ENCODE peak calls at places on chromosome 4, in ten cellular contexts. M, Z, F, N, X, O, Y, H, E and S are unnamed samples.

GRCh38 chr4:11189756-11190155 is 238.9 kb downstream of the HS3ST1 start:
- DNase-seq in M (no peak), Z (no peak), F (no peak), N (no peak), X (no peak), O (no peak), Y (no peak), H (no peak), E (no peak), S (no peak)

GRCh38 chr4:116180056-116180690 is 905.2 kb downstream of the TRAM1L1 start:
- DNase-seq in M (no peak), Z (no peak), F (no peak), N (no peak), X (peak), O (no peak), Y (no peak), H (no peak), E (no peak), S (peak)

GRCh38 chr4:5895287-5895686 is 2.4 kb upstream of the CRMP1 start:
- DNase-seq in M (no peak), Z (no peak), F (no peak), N (no peak), X (no peak), O (no peak), Y (no peak), H (no peak), E (no peak), S (no peak)

GRCh38 chr4:145012841-145013240 is 85.2 kb downstream of the ANAPC10 start:
- DNase-seq in M (no peak), Z (no peak), F (no peak), N (no peak), X (no peak), O (no peak), Y (no peak), H (no peak), E (no peak), S (peak)

GRCh38 chr4:149280886-149281285 is 534.8 kb downstream of the IQCM start:
- DNase-seq in M (no peak), Z (no peak), F (no peak), N (no peak), X (no peak), O (no peak), Y (no peak), H (no peak), E (no peak), S (no peak)

GRCh38 chr4:93084599-93085305 is 743.8 kb upstream of the ATOH1 start:
- DNase-seq in M (peak), Z (no peak), F (no peak), N (no peak), X (peak), O (no peak), Y (no peak), H (no peak), E (no peak), S (no peak)

GRCh38 chr4:114287079-114287696 is 307.7 kb upstream of the ARSJ start:
- DNase-seq in M (no peak), Z (no peak), F (no peak), N (peak), X (no peak), O (no peak), Y (no peak), H (no peak), E (no peak), S (no peak)

GRCh38 chr4:57080781-57081650 is 29.2 kb downstream of the IGFBP7 start:
- DNase-seq in M (no peak), Z (no peak), F (peak), N (no peak), X (no peak), O (no peak), Y (no peak), H (no peak), E (no peak), S (no peak)

GRCh38 chr4:76270776-76271175 is 19.3 kb downstream of the FAM47E start:
- DNase-seq in M (no peak), Z (no peak), F (no peak), N (no peak), X (no peak), O (no peak), Y (no peak), H (no peak), E (no peak), S (no peak)

GRCh38 chr4:141885112-141885511 is 248.7 kb downstream of the IL15 start:
- DNase-seq in M (no peak), Z (no peak), F (no peak), N (no peak), X (no peak), O (no peak), Y (no peak), H (no peak), E (no peak), S (no peak)

GRCh38 chr4:7928711-7929505 is 10.8 kb downstream of the AFAP1 start:
- DNase-seq in M (peak), Z (no peak), F (no peak), N (no peak), X (peak), O (no peak), Y (no peak), H (no peak), E (no peak), S (no peak)

GRCh38 chr4:8283631-8284121 is 14.1 kb downstream of the HTRA3 start:
- DNase-seq in M (peak), Z (no peak), F (no peak), N (no peak), X (no peak), O (peak), Y (peak), H (no peak), E (no peak), S (no peak)

GRCh38 chr4:5708171-5708828 is at the start of gene EVC2:
- DNase-seq in M (no peak), Z (peak), F (peak), N (peak), X (peak), O (peak), Y (peak), H (no peak), E (no peak), S (no peak)

GRCh38 chr4:6402566-6403399 is 69.6 kb downstream of the PPP2R2C start:
- DNase-seq in M (no peak), Z (no peak), F (no peak), N (no peak), X (peak), O (peak), Y (no peak), H (no peak), E (no peak), S (peak)

GRCh38 chr4:138114434-138114833 is 127.7 kb downstream of the SLC7A11 start:
- DNase-seq in M (no peak), Z (no peak), F (no peak), N (no peak), X (no peak), O (no peak), Y (no peak), H (no peak), E (no peak), S (no peak)

GRCh38 chr4:38503689-38504395 is 160.2 kb upstream of the KLF3 start:
- DNase-seq in M (no peak), Z (no peak), F (no peak), N (no peak), X (no peak), O (no peak), Y (no peak), H (no peak), E (no peak), S (no peak)

GRCh38 chr4:100367451-100367850 is 150.4 kb downstream of the EMCN start:
- DNase-seq in M (no peak), Z (no peak), F (no peak), N (no peak), X (no peak), O (no peak), Y (no peak), H (no peak), E (no peak), S (no peak)

GRCh38 chr4:84573335-84573734 is 9.6 kb upstream of the CDS1 start:
- DNase-seq in M (no peak), Z (no peak), F (no peak), N (no peak), X (no peak), O (no peak), Y (no peak), H (no peak), E (no peak), S (no peak)

GRCh38 chr4:2480649-2481048 is 11.7 kb downstream of the RNF4 start:
- DNase-seq in M (no peak), Z (no peak), F (no peak), N (no peak), X (no peak), O (no peak), Y (no peak), H (no peak), E (no peak), S (no peak)

GRCh38 chr4:109803924-109804571 is 2.2 kb upstream of the CFI start:
- DNase-seq in M (peak), Z (no peak), F (peak), N (no peak), X (peak), O (no peak), Y (no peak), H (no peak), E (no peak), S (peak)

GRCh38 chr4:6369511-6369910 is 99.9 kb downstream of the WFS1 start:
- DNase-seq in M (no peak), Z (no peak), F (no peak), N (no peak), X (no peak), O (peak), Y (no peak), H (no peak), E (no peak), S (no peak)

GRCh38 chr4:139665690-139666529 is at the start of gene MGST2:
- DNase-seq in M (peak), Z (peak), F (peak), N (peak), X (peak), O (peak), Y (peak), H (peak), E (peak), S (peak)

GRCh38 chr4:130646886-130647285 is 1550.9 kb downstream of the C4orf33 start:
- DNase-seq in M (no peak), Z (no peak), F (no peak), N (no peak), X (no peak), O (no peak), Y (no peak), H (no peak), E (no peak), S (no peak)

GRCh38 chr4:139629761-139630160 is 35.9 kb upstream of the MGST2 start:
- DNase-seq in M (no peak), Z (no peak), F (no peak), N (peak), X (no peak), O (no peak), Y (no peak), H (no peak), E (no peak), S (no peak)

GRCh38 chr4:136650541-136651277 is 881.6 kb downstream of the PCDH18 start:
- DNase-seq in M (no peak), Z (no peak), F (no peak), N (no peak), X (no peak), O (no peak), Y (no peak), H (no peak), E (no peak), S (no peak)

GRCh38 chr4:54783402-54784110 is 125.8 kb downstream of the KIT start:
- DNase-seq in M (no peak), Z (no peak), F (no peak), N (no peak), X (no peak), O (no peak), Y (no peak), H (no peak), E (no peak), S (no peak)

GRCh38 chr4:64402684-64403083 is 6.6 kb downstream of the TECRL start:
- DNase-seq in M (no peak), Z (no peak), F (no peak), N (no peak), X (no peak), O (no peak), Y (no peak), H (no peak), E (no peak), S (no peak)

GRCh38 chr4:105343523-105343931 is 130.3 kb downstream of the PPA2 start:
- DNase-seq in M (no peak), Z (no peak), F (no peak), N (no peak), X (no peak), O (no peak), Y (no peak), H (no peak), E (no peak), S (no peak)

GRCh38 chr4:102143433-102143832 is 201.8 kb downstream of the SLC39A8 start:
- DNase-seq in M (peak), Z (no peak), F (no peak), N (no peak), X (no peak), O (no peak), Y (no peak), H (no peak), E (no peak), S (no peak)

GRCh38 chr4:156765277-156765676 is 206.3 kb downstream of the PDGFC start:
- DNase-seq in M (no peak), Z (no peak), F (no peak), N (no peak), X (no peak), O (no peak), Y (no peak), H (no peak), E (no peak), S (no peak)

GRCh38 chr4:100984901-100985300 is 362.4 kb downstream of the PPP3CA start:
- DNase-seq in M (no peak), Z (no peak), F (no peak), N (no peak), X (no peak), O (no peak), Y (no peak), H (no peak), E (no peak), S (no peak)

GRCh38 chr4:164251257-164251656 is 502.7 kb upstream of the SMIM31 start:
- DNase-seq in M (no peak), Z (peak), F (no peak), N (no peak), X (no peak), O (no peak), Y (no peak), H (no peak), E (no peak), S (no peak)

GRCh38 chr4:20428410-20429160 is 176.9 kb downstream of the SLIT2 start:
- DNase-seq in M (no peak), Z (no peak), F (no peak), N (no peak), X (peak), O (no peak), Y (no peak), H (no peak), E (no peak), S (peak)

GRCh38 chr4:106588906-106589305 is 220.3 kb upstream of the GIMD1 start:
- DNase-seq in M (no peak), Z (no peak), F (no peak), N (no peak), X (no peak), O (no peak), Y (no peak), H (no peak), E (no peak), S (no peak)

GRCh38 chr4:137531951-137532868 is at the start of gene PCDH18:
- DNase-seq in M (peak), Z (peak), F (peak), N (peak), X (peak), O (peak), Y (no peak), H (no peak), E (no peak), S (no peak)

GRCh38 chr4:71545168-71545567 is 206.3 kb downstream of the SLC4A4 start:
- DNase-seq in M (no peak), Z (no peak), F (no peak), N (no peak), X (no peak), O (no peak), Y (no peak), H (no peak), E (no peak), S (no peak)

GRCh38 chr4:71538528-71538927 is 199.7 kb downstream of the SLC4A4 start:
- DNase-seq in M (no peak), Z (no peak), F (no peak), N (peak), X (no peak), O (no peak), Y (no peak), H (no peak), E (no peak), S (no peak)

GRCh38 chr4:71541541-71541940 is 202.7 kb downstream of the SLC4A4 start:
- DNase-seq in M (no peak), Z (no peak), F (no peak), N (no peak), X (no peak), O (no peak), Y (no peak), H (no peak), E (no peak), S (no peak)

GRCh38 chr4:71537551-71538065 is 198.8 kb downstream of the SLC4A4 start:
- DNase-seq in M (no peak), Z (no peak), F (no peak), N (no peak), X (no peak), O (no peak), Y (no peak), H (no peak), E (no peak), S (no peak)

GRCh38 chr4:71540749-71541269 is 202.0 kb downstream of the SLC4A4 start:
- DNase-seq in M (no peak), Z (no peak), F (no peak), N (no peak), X (no peak), O (no peak), Y (no peak), H (no peak), E (no peak), S (peak)
- TF ChIP-seq CTCF in M (no peak), Z (no peak), F (no peak), N (peak), X (peak), O (no peak), Y (no peak), H (no peak), E (no peak), S (peak)

GRCh38 chr4:23333556-23333945 is 556.3 kb downstream of the PPARGC1A start:
- DNase-seq in M (no peak), Z (no peak), F (no peak), N (no peak), X (no peak), O (no peak), Y (no peak), H (no peak), E (no peak), S (no peak)

GRCh38 chr4:23332266-23332665 is 557.6 kb downstream of the PPARGC1A start:
- DNase-seq in M (no peak), Z (no peak), F (no peak), N (no peak), X (peak), O (no peak), Y (no peak), H (no peak), E (no peak), S (no peak)

GRCh38 chr4:23333946-23334878 is 555.6 kb downstream of the PPARGC1A start:
- DNase-seq in M (no peak), Z (no peak), F (no peak), N (no peak), X (peak), O (no peak), Y (peak), H (no peak), E (no peak), S (peak)

DNA sequence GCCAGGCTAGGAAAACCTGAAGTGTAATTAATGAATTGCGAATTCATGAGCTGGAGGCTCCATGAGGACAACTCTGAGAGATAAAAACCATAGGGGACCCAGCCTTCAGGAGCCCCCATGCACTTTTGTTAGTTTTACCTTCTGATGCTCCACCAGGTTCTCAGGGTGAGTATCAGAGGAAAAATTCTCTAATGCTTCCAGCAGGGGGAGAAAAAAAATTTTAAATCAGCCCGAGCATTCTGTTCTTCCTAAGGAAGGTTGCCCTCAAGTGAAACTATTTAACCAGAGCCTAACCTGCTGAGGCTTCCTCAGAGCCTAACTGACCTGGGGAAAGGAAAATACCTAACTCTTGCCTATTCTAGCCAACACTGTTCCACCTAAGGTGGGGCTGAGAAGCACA is 552.6 kb downstream of the PPARGC1A start:
- DNase-seq in M (no peak), Z (no peak), F (no peak), N (no peak), X (peak), O (no peak), Y (no peak), H (no peak), E (no peak), S (no peak)
- TF ChIP-seq CTCF in M (peak), Z (peak), F (peak), N (no peak), X (peak), O (no peak), Y (no peak), H (no peak), E (no peak), S (peak)

GRCh38 chr4:184099541-184099966 is 118.1 kb downstream of the ENPP6 start:
- DNase-seq in M (no peak), Z (no peak), F (no peak), N (peak), X (no peak), O (no peak), Y (no peak), H (no peak), E (peak), S (no peak)

GRCh38 chr4:184097815-184098214 is 119.9 kb downstream of the ENPP6 start:
- DNase-seq in M (no peak), Z (no peak), F (no peak), N (no peak), X (no peak), O (no peak), Y (no peak), H (no peak), E (peak), S (no peak)

GRCh38 chr4:184099033-184099432 is 118.6 kb downstream of the ENPP6 start:
- DNase-seq in M (no peak), Z (no peak), F (no peak), N (no peak), X (no peak), O (no peak), Y (no peak), H (no peak), E (peak), S (no peak)

GRCh38 chr4:184096561-184097239 is 121.0 kb downstream of the ENPP6 start:
- DNase-seq in M (no peak), Z (no peak), F (no peak), N (no peak), X (no peak), O (no peak), Y (no peak), H (no peak), E (peak), S (no peak)

GRCh38 chr4:184097240-184097619 is 120.4 kb downstream of the ENPP6 start:
- DNase-seq in M (no peak), Z (no peak), F (peak), N (peak), X (peak), O (peak), Y (peak), H (no peak), E (peak), S (no peak)
- TF ChIP-seq CTCF in M (no peak), Z (no peak), F (peak), N (no peak), X (peak), O (peak), Y (peak), H (no peak), E (no peak), S (no peak)

DNA sequence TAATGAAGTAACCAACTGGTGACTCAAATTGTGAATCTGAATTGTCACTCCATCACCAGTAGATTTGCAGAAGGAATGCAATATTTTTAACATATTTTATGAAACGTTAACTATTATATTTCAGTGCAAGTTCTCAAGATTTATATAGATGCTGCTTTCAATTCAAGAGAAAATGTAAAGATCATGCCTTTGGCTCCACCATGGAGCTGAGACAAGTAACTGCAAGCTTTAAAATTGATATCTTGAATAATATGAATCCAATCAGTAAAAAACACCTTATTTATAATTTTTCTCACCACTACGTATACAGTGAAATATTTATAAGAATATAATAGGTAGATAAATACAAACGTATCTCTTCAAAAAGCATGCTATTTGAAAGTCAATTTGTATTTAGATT is 27.8 kb upstream of the GALNTL6 start:
- DNase-seq in M (no peak), Z (no peak), F (no peak), N (no peak), X (no peak), O (no peak), Y (no peak), H (no peak), E (no peak), S (no peak)
- TF ChIP-seq CTCF in M (peak), Z (no peak), F (no peak), N (no peak), X (no peak), O (no peak), Y (no peak), H (no peak), E (no peak), S (no peak)